ENCODE peak calls at places on chromosome 19, in ten cellular contexts. L, P, F, S, C, D, O, E, H and N are unnamed samples.

GRCh38 chr19:1516395-1516753 is 3.6 kb upstream of the ADAMTSL5 start:
- DNase-seq in E (no peak), D (no peak), F (no peak), L (no peak), P (no peak), C (no peak), O (no peak), S (no peak), H (no peak), N (peak; percentile 27)

GRCh38 chr19:3760871-3761361 is 576 bp downstream of the APBA3 start:
- DNase-seq in D (no peak), L (no peak), O (peak; percentile 14), F (peak; percentile 45), E (no peak), P (peak; percentile 75), C (no peak), S (no peak), H (no peak), N (peak; percentile 32)

GRCh38 chr19:47623151-47623920 is 14.4 kb downstream of the BICRA start:
- DNase-seq in E (no peak), H (no peak), D (no peak), S (no peak), O (no peak), C (no peak), L (no peak), P (no peak), F (no peak), N (no peak)

GRCh38 chr19:34996978-34997640 is 3.0 kb upstream of the GRAMD1A start:
- DNase-seq in D (no peak), F (no peak), L (no peak), H (no peak), C (no peak), E (no peak), P (peak; percentile 23), O (no peak), S (no peak), N (no peak)

GRCh38 chr19:48539503-48540096 is 12.4 kb upstream of the SULT2B1 start:
- DNase-seq in C (peak; percentile 51), E (no peak), H (no peak), O (peak; percentile 28), L (no peak), D (peak; percentile 86), F (no peak), P (no peak), S (peak; percentile 49), N (peak; percentile 81)

GRCh38 chr19:33208904-33209843 is 15.0 kb downstream of the LRP3 start:
- DNase-seq in L (no peak), C (no peak), E (no peak), O (no peak), H (no peak), D (no peak), P (no peak), S (no peak), F (no peak), N (no peak)

GRCh38 chr19:17762505-17763229 is 11.4 kb downstream of the FCHO1 start:
- DNase-seq in L (peak; percentile 94), D (peak; percentile 46), E (peak; percentile 53), P (peak; percentile 95), F (peak; percentile 67), O (peak; percentile 35), S (no peak), C (no peak), H (no peak), N (peak; percentile 76)

GRCh38 chr19:17739121-17739875 is 12.0 kb upstream of the FCHO1 start:
- DNase-seq in F (no peak), C (no peak), P (peak; percentile 77), S (no peak), D (no peak), O (no peak), E (peak; percentile 92), L (no peak), H (no peak), N (no peak)

GRCh38 chr19:15223649-15224371 is 8.4 kb downstream of the EPHX3 start:
- DNase-seq in C (no peak), L (peak; percentile 56), D (no peak), S (no peak), H (no peak), O (no peak), F (no peak), P (no peak), E (no peak), N (peak; percentile 41)

GRCh38 chr19:19911150-19911549 is 10.4 kb downstream of the ZNF93 start:
- DNase-seq in L (no peak), F (no peak), P (no peak), C (peak; percentile 14), D (no peak), S (no peak), E (no peak), H (no peak), O (no peak), N (peak; percentile 16)

GRCh38 chr19:15222738-15223648 is 9.3 kb downstream of the EPHX3 start:
- DNase-seq in D (peak; percentile 13), P (peak; percentile 100), O (peak; percentile 96), F (peak; percentile 99), L (peak; percentile 100), H (no peak), S (peak; percentile 95), C (peak; percentile 80), E (peak; percentile 95), N (peak; percentile 97)